ENCODE peak calls at places on chromosome 16, in nine cellular contexts. One of them, this sample, is unnamed.

GRCh38 chr16:84024854-84025253 is 17.7 kb downstream of the SLC38A8 start:
- DNase-seq in omental fat pad: no peak
- DNase-seq in fibroblast of pulmonary artery: peak; percentile 36
- DNase-seq in lung: no peak
- DNase-seq in AG10803: peak; percentile 39
- DNase-seq in H1: no peak
- DNase-seq in mesothelial cell of epicardium: no peak
- DNase-seq in psoas muscle: no peak
- DNase-seq in nephron progenitor cell: no peak
- DNase-seq in this sample: no peak

GRCh38 chr16:65909310-65910050 is 457.0 kb upstream of the CDH5 start:
- DNase-seq in fibroblast of pulmonary artery: peak; percentile 21
- DNase-seq in lung: no peak
- DNase-seq in omental fat pad: no peak
- DNase-seq in H1: no peak
- DNase-seq in nephron progenitor cell: no peak
- DNase-seq in AG10803: no peak
- DNase-seq in mesothelial cell of epicardium: no peak
- DNase-seq in psoas muscle: no peak
- DNase-seq in this sample: no peak

GRCh38 chr16:17222756-17223411 is 247.9 kb downstream of the XYLT1 start:
- DNase-seq in psoas muscle: peak; percentile 15
- DNase-seq in mesothelial cell of epicardium: no peak
- DNase-seq in nephron progenitor cell: no peak
- DNase-seq in H1: no peak
- DNase-seq in lung: no peak
- DNase-seq in AG10803: no peak
- DNase-seq in fibroblast of pulmonary artery: no peak
- DNase-seq in omental fat pad: no peak
- DNase-seq in this sample: no peak

GRCh38 chr16:3618782-3619166 is 7.4 kb upstream of the SLX4 start:
- DNase-seq in fibroblast of pulmonary artery: no peak
- DNase-seq in mesothelial cell of epicardium: no peak
- DNase-seq in H1: no peak
- DNase-seq in nephron progenitor cell: no peak
- DNase-seq in psoas muscle: no peak
- DNase-seq in AG10803: no peak
- DNase-seq in omental fat pad: no peak
- DNase-seq in lung: no peak
- DNase-seq in this sample: no peak

GRCh38 chr16:17612336-17612735 is 141.6 kb upstream of the XYLT1 start:
- DNase-seq in fibroblast of pulmonary artery: no peak
- DNase-seq in mesothelial cell of epicardium: no peak
- DNase-seq in AG10803: no peak
- DNase-seq in lung: no peak
- DNase-seq in omental fat pad: no peak
- DNase-seq in nephron progenitor cell: no peak
- DNase-seq in psoas muscle: no peak
- DNase-seq in H1: no peak
- DNase-seq in this sample: no peak

GRCh38 chr16:3788711-3789374 is 71.5 kb upstream of the TRAP1 start:
- DNase-seq in mesothelial cell of epicardium: no peak
- DNase-seq in psoas muscle: no peak
- DNase-seq in H1: no peak
- DNase-seq in nephron progenitor cell: no peak
- DNase-seq in AG10803: no peak
- DNase-seq in lung: no peak
- DNase-seq in fibroblast of pulmonary artery: no peak
- DNase-seq in omental fat pad: no peak
- DNase-seq in this sample: no peak

GRCh38 chr16:48133455-48134226 is 22.2 kb downstream of the ABCC12 start:
- DNase-seq in mesothelial cell of epicardium: no peak
- DNase-seq in fibroblast of pulmonary artery: no peak
- DNase-seq in psoas muscle: no peak
- DNase-seq in AG10803: no peak
- DNase-seq in nephron progenitor cell: no peak
- DNase-seq in omental fat pad: no peak
- DNase-seq in H1: no peak
- DNase-seq in lung: peak; percentile 71
- DNase-seq in this sample: no peak

GRCh38 chr16:61581417-61582046 is 454.7 kb downstream of the CDH8 start:
- DNase-seq in omental fat pad: no peak
- DNase-seq in psoas muscle: no peak
- DNase-seq in lung: no peak
- DNase-seq in nephron progenitor cell: no peak
- DNase-seq in mesothelial cell of epicardium: no peak
- DNase-seq in fibroblast of pulmonary artery: no peak
- DNase-seq in AG10803: no peak
- DNase-seq in H1: no peak
- DNase-seq in this sample: no peak

GRCh38 chr16:75317101-75317522 is 65.7 kb upstream of the BCAR1 start:
- DNase-seq in nephron progenitor cell: no peak
- DNase-seq in psoas muscle: no peak
- DNase-seq in fibroblast of pulmonary artery: peak; percentile 91
- DNase-seq in H1: no peak
- DNase-seq in AG10803: no peak
- DNase-seq in mesothelial cell of epicardium: no peak
- DNase-seq in omental fat pad: no peak
- DNase-seq in lung: no peak
- DNase-seq in this sample: no peak

GRCh38 chr16:88407807-88408206 is 25.0 kb downstream of the ZNF469 start:
- DNase-seq in AG10803: no peak
- DNase-seq in mesothelial cell of epicardium: no peak
- DNase-seq in nephron progenitor cell: no peak
- DNase-seq in H1: no peak
- DNase-seq in psoas muscle: no peak
- DNase-seq in lung: no peak
- DNase-seq in fibroblast of pulmonary artery: no peak
- DNase-seq in omental fat pad: no peak
- DNase-seq in this sample: no peak

DNA sequence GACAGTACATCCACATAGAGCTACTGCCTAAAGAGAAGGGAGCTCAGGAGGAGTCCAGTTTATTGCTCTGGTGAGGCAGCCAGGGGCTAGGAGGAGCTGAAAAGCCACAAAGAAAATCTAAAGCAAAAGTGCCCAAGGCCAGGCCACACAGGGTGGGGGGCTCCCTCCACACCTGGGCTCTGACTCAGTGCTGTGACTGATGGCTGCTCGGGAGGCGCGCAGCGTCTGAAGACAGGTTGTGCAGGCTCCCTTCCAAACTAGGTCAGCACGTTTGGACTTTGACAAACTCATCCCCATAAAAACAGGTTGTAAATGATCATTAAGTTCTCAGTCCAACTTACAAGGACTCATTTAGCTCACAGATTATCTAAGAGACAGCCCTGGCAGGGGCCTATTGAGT is 22.2 kb upstream of the LCMT1 start:
- DNase-seq in fibroblast of pulmonary artery: no peak
- DNase-seq in H1: no peak
- DNase-seq in lung: no peak
- DNase-seq in AG10803: no peak
- DNase-seq in mesothelial cell of epicardium: no peak
- DNase-seq in omental fat pad: no peak
- DNase-seq in nephron progenitor cell: no peak
- DNase-seq in psoas muscle: no peak
- DNase-seq in this sample: no peak
- TF ChIP-seq CTCF in fibroblast of pulmonary artery: no peak
- TF ChIP-seq CTCF in H1: no peak
- TF ChIP-seq CTCF in lung: no peak
- TF ChIP-seq CTCF in AG10803: no peak
- TF ChIP-seq CTCF in mesothelial cell of epicardium: no peak
- TF ChIP-seq CTCF in omental fat pad: no peak
- TF ChIP-seq CTCF in nephron progenitor cell: no peak
- TF ChIP-seq CTCF in psoas muscle: no peak
- TF ChIP-seq CTCF in this sample: no peak

GRCh38 chr16:85927938-85928337 is 29.0 kb downstream of the IRF8 start:
- DNase-seq in AG10803: no peak
- DNase-seq in nephron progenitor cell: no peak
- DNase-seq in H1: no peak
- DNase-seq in omental fat pad: no peak
- DNase-seq in fibroblast of pulmonary artery: no peak
- DNase-seq in lung: no peak
- DNase-seq in mesothelial cell of epicardium: no peak
- DNase-seq in psoas muscle: no peak
- DNase-seq in this sample: no peak

GRCh38 chr16:85930321-85930720 is 31.4 kb downstream of the IRF8 start:
- DNase-seq in mesothelial cell of epicardium: no peak
- DNase-seq in omental fat pad: no peak
- DNase-seq in lung: no peak
- DNase-seq in fibroblast of pulmonary artery: no peak
- DNase-seq in nephron progenitor cell: no peak
- DNase-seq in H1: no peak
- DNase-seq in AG10803: no peak
- DNase-seq in psoas muscle: no peak
- DNase-seq in this sample: no peak

GRCh38 chr16:85927326-85927725 is 28.4 kb downstream of the IRF8 start:
- DNase-seq in AG10803: no peak
- DNase-seq in psoas muscle: no peak
- DNase-seq in H1: no peak
- DNase-seq in omental fat pad: no peak
- DNase-seq in fibroblast of pulmonary artery: no peak
- DNase-seq in mesothelial cell of epicardium: no peak
- DNase-seq in lung: no peak
- DNase-seq in nephron progenitor cell: no peak
- DNase-seq in this sample: no peak

GRCh38 chr16:85929259-85929704 is 30.3 kb downstream of the IRF8 start:
- DNase-seq in omental fat pad: no peak
- DNase-seq in psoas muscle: no peak
- DNase-seq in AG10803: no peak
- DNase-seq in fibroblast of pulmonary artery: no peak
- DNase-seq in H1: no peak
- DNase-seq in mesothelial cell of epicardium: no peak
- DNase-seq in nephron progenitor cell: no peak
- DNase-seq in lung: no peak
- DNase-seq in this sample: no peak

GRCh38 chr16:85928411-85928820 is 29.5 kb downstream of the IRF8 start:
- DNase-seq in fibroblast of pulmonary artery: peak; percentile 56
- DNase-seq in H1: no peak
- DNase-seq in nephron progenitor cell: no peak
- DNase-seq in mesothelial cell of epicardium: no peak
- DNase-seq in psoas muscle: peak; percentile 40
- DNase-seq in lung: no peak
- DNase-seq in omental fat pad: no peak
- DNase-seq in AG10803: peak; percentile 52
- DNase-seq in this sample: no peak
- TF ChIP-seq CTCF in fibroblast of pulmonary artery: no peak
- TF ChIP-seq CTCF in H1: no peak
- TF ChIP-seq CTCF in nephron progenitor cell: no peak
- TF ChIP-seq CTCF in mesothelial cell of epicardium: no peak
- TF ChIP-seq CTCF in psoas muscle: no peak
- TF ChIP-seq CTCF in lung: no peak
- TF ChIP-seq CTCF in omental fat pad: no peak
- TF ChIP-seq CTCF in AG10803: no peak
- TF ChIP-seq CTCF in this sample: no peak

GRCh38 chr16:64654137-64654652 is 467.7 kb downstream of the CDH11 start:
- DNase-seq in omental fat pad: no peak
- DNase-seq in nephron progenitor cell: no peak
- DNase-seq in AG10803: peak; percentile 47
- DNase-seq in H1: no peak
- DNase-seq in fibroblast of pulmonary artery: peak; percentile 29
- DNase-seq in psoas muscle: no peak
- DNase-seq in mesothelial cell of epicardium: no peak
- DNase-seq in lung: no peak
- DNase-seq in this sample: no peak
- TF ChIP-seq CTCF in omental fat pad: no peak
- TF ChIP-seq CTCF in nephron progenitor cell: no peak
- TF ChIP-seq CTCF in AG10803: peak; percentile 15
- TF ChIP-seq CTCF in H1: no peak
- TF ChIP-seq CTCF in fibroblast of pulmonary artery: no peak
- TF ChIP-seq CTCF in psoas muscle: no peak
- TF ChIP-seq CTCF in mesothelial cell of epicardium: no peak
- TF ChIP-seq CTCF in lung: no peak
- TF ChIP-seq CTCF in this sample: no peak

GRCh38 chr16:11256657-11257130 is 690 bp upstream of the SOCS1 start:
- DNase-seq in lung: peak; percentile 63
- DNase-seq in mesothelial cell of epicardium: no peak
- DNase-seq in AG10803: peak; percentile 60
- DNase-seq in omental fat pad: no peak
- DNase-seq in nephron progenitor cell: peak; percentile 69
- DNase-seq in fibroblast of pulmonary artery: peak; percentile 33
- DNase-seq in H1: no peak
- DNase-seq in psoas muscle: peak; percentile 71
- DNase-seq in this sample: no peak

GRCh38 chr16:11253995-11254912 is 1.8 kb downstream of the SOCS1 start:
- DNase-seq in nephron progenitor cell: no peak
- DNase-seq in lung: no peak
- DNase-seq in AG10803: no peak
- DNase-seq in omental fat pad: no peak
- DNase-seq in psoas muscle: no peak
- DNase-seq in mesothelial cell of epicardium: no peak
- DNase-seq in fibroblast of pulmonary artery: no peak
- DNase-seq in H1: no peak
- DNase-seq in this sample: no peak

GRCh38 chr16:11255737-11256656 is at the start of gene SOCS1:
- DNase-seq in psoas muscle: peak; percentile 85
- DNase-seq in lung: peak; percentile 84
- DNase-seq in omental fat pad: peak; percentile 55
- DNase-seq in nephron progenitor cell: peak; percentile 94
- DNase-seq in fibroblast of pulmonary artery: peak; percentile 90
- DNase-seq in H1: peak; percentile 59
- DNase-seq in mesothelial cell of epicardium: peak; percentile 85
- DNase-seq in AG10803: peak; percentile 80
- DNase-seq in this sample: peak; percentile 95

GRCh38 chr16:11253009-11253994 is 2.7 kb downstream of the SOCS1 start:
- DNase-seq in AG10803: peak; percentile 47
- DNase-seq in nephron progenitor cell: no peak
- DNase-seq in lung: no peak
- DNase-seq in omental fat pad: no peak
- DNase-seq in H1: no peak
- DNase-seq in psoas muscle: no peak
- DNase-seq in mesothelial cell of epicardium: no peak
- DNase-seq in fibroblast of pulmonary artery: no peak
- DNase-seq in this sample: peak; percentile 57

DNA sequence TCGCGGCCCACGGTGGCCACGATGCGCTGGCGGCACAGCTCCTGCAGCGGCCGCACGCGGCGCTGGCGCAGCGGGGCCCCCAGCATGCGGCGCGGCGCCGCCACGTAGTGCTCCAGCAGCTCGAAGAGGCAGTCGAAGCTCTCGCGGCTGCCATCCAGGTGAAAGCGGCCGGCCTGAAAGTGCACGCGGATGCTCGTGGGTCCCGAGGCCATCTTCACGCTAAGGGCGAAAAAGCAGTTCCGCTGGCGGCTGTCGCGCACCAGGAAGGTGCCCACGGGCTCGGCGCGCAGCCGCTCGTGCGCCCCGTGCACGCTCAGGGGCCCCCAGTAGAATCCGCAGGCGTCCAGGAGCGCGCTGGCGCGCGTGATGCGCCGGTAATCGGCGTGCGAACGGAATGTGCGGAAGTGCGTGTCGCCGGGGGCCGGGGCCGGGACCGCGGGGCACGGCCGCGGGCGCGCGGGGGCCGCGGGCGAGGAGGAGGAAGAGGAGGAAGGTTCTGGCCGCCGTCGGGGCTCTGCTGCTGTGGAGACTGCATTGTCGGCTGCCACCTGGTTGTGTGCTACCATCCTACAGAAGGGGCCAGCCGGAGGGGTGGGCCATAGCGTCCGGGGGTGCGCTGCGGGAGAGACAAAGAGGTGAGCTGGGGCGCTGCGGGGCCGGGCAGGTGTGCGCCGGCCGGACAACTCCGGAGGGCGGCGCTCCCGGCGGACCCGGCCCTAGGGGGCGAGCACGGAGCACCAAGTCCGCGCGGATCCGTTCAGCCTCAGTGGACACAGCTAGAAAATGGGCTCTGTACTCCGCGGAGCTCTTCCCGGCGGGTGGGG is 879 bp downstream of the SOCS1 start:
- DNase-seq in lung: no peak
- DNase-seq in mesothelial cell of epicardium: no peak
- DNase-seq in AG10803: peak; percentile 41
- DNase-seq in omental fat pad: no peak
- DNase-seq in H1: no peak
- DNase-seq in fibroblast of pulmonary artery: peak; percentile 52
- DNase-seq in psoas muscle: peak; percentile 37
- DNase-seq in nephron progenitor cell: peak; percentile 56
- DNase-seq in this sample: peak; percentile 69
- TF ChIP-seq CTCF in lung: no peak
- TF ChIP-seq CTCF in mesothelial cell of epicardium: no peak
- TF ChIP-seq CTCF in AG10803: no peak
- TF ChIP-seq CTCF in omental fat pad: no peak
- TF ChIP-seq CTCF in H1: no peak
- TF ChIP-seq CTCF in fibroblast of pulmonary artery: no peak
- TF ChIP-seq CTCF in psoas muscle: no peak
- TF ChIP-seq CTCF in nephron progenitor cell: no peak
- TF ChIP-seq CTCF in this sample: peak; percentile 46

This sample was measured in GM13977.